ENCODE peak calls at places on chromosomes 11 and 22, in ten cellular contexts. B is activated T-helper 1 cell treated with anti-CD3 and anti-CD28 coated beads, Interleukin-12 subunit alpha, Interleukin-12 subunit beta, Interleukin-2, Interleukin-4 antibody, amounts not matched to agents 30 ng/mL and 10 ng/mL and 1 ng/mL, durations not matched to agents 14 hours and 24 hours and 36 hours; L is fibroblast of the conjunctiva; U is fibroblast of pulmonary artery; F is ELF-1; Q is non-pigmented ciliary epithelial cell; X is astrocyte of the cerebellum; T is anterior cingulate cortex; J is astrocyte of the spinal cord; P is neuronal stem cell. Z is an unnamed sample.

GRCh38 chr11:35529971-35530495 is 4.6 kb upstream of the PAMR1 start:
- DNase-seq in B (no peak), J (peak; percentile 96), P (no peak), U (peak; percentile 94), X (peak; percentile 99), F (peak; percentile 49), Q (peak; percentile 84), T (peak; percentile 18), L (peak; percentile 90), Z (peak; percentile 66)

GRCh38 chr11:123856444-123856843 is 29.0 kb downstream of the TMEM225 start:
- DNase-seq in L (no peak), F (no peak), X (no peak), J (no peak), Q (no peak), U (peak; percentile 23), P (no peak), B (no peak), T (no peak), Z (no peak)

GRCh38 chr11:11396290-11397042 is 43.4 kb upstream of the CSNK2A3 start:
- DNase-seq in J (peak; percentile 83), Q (peak; percentile 77), L (peak; percentile 90), P (no peak), B (no peak), U (peak; percentile 95), T (peak; percentile 40), F (no peak), X (peak; percentile 68), Z (no peak)

GRCh38 chr11:125141686-125142535 is 22.6 kb upstream of the PKNOX2 start:
- DNase-seq in T (no peak), L (no peak), X (no peak), Q (no peak), P (peak; percentile 71), F (peak; percentile 94), J (peak; percentile 23), U (peak; percentile 35), B (peak; percentile 23), Z (no peak)

GRCh38 chr11:73158356-73159051 is 16.4 kb upstream of the FCHSD2 start:
- DNase-seq in X (no peak), T (no peak), F (no peak), U (peak; percentile 72), J (no peak), B (no peak), P (no peak), Q (no peak), L (no peak), Z (no peak)

GRCh38 chr11:35491231-35491871 is 34.1 kb downstream of the PAMR1 start:
- DNase-seq in J (peak; percentile 92), P (no peak), T (no peak), L (peak; percentile 67), B (no peak), U (peak; percentile 80), F (no peak), Q (peak; percentile 88), X (peak; percentile 91), Z (no peak)

GRCh38 chr11:2091112-2091746 is 48.0 kb downstream of the IGF2 start:
- DNase-seq in X (no peak), P (no peak), L (no peak), F (no peak), U (no peak), J (no peak), T (no peak), B (no peak), Q (no peak), Z (no peak)

GRCh38 chr11:2074266-2074825 is 64.8 kb downstream of the IGF2 start:
- DNase-seq in F (peak; percentile 59), J (no peak), B (no peak), T (no peak), Q (no peak), P (no peak), X (no peak), U (no peak), L (no peak), Z (no peak)

GRCh38 chr11:78731008-78731407 is 156.3 kb upstream of the NARS2 start:
- DNase-seq in Q (no peak), X (no peak), P (no peak), J (no peak), L (no peak), B (no peak), T (no peak), F (no peak), U (peak; percentile 47), Z (no peak)

GRCh38 chr11:33670250-33671011 is 30.2 kb downstream of the C11orf91 start:
- DNase-seq in Q (no peak), J (peak; percentile 58), F (no peak), L (no peak), X (no peak), P (no peak), B (no peak), T (no peak), U (peak; percentile 42), Z (no peak)

GRCh38 chr11:122375687-122376399 is 259.8 kb upstream of the BLID start:
- DNase-seq in Q (no peak), F (no peak), X (no peak), J (peak; percentile 55), L (no peak), B (no peak), T (no peak), P (no peak), U (peak; percentile 13), Z (no peak)

GRCh38 chr11:64385953-64386704 is 27.2 kb downstream of the RPS6KA4 start:
- DNase-seq in F (no peak), J (peak; percentile 14), L (no peak), U (peak; percentile 29), B (no peak), P (no peak), T (no peak), Q (no peak), X (no peak), Z (no peak)

GRCh38 chr11:45374632-45375031 is 88.5 kb upstream of the SYT13 start:
- DNase-seq in F (no peak), J (no peak), B (no peak), T (no peak), X (no peak), Q (no peak), L (no peak), U (no peak), P (no peak), Z (no peak)

GRCh38 chr22:24265734-24266133 is 4.9 kb upstream of the SPECC1L start:
- DNase-seq in B (no peak), X (no peak), P (no peak), Q (no peak), U (no peak), T (no peak), F (peak; percentile 70), L (no peak), J (no peak), Z (no peak)

GRCh38 chr11:75812542-75813040 is 2.4 kb upstream of the UVRAG start:
- DNase-seq in U (no peak), B (no peak), L (no peak), Q (no peak), X (no peak), P (no peak), J (no peak), F (peak; percentile 81), T (no peak), Z (no peak)

GRCh38 chr11:116709970-116710369 is 62.8 kb downstream of the BUD13 start:
- DNase-seq in B (no peak), Q (no peak), X (no peak), L (no peak), P (no peak), F (no peak), T (no peak), J (no peak), U (no peak), Z (no peak)

GRCh38 chr11:120586072-120586471 is 74.5 kb downstream of the GRIK4 start:
- DNase-seq in T (no peak), Q (no peak), J (no peak), P (no peak), F (no peak), L (no peak), U (no peak), X (no peak), B (no peak), Z (no peak)

GRCh38 chr22:20093437-20093836 is 13.4 kb downstream of the DGCR8 start:
- DNase-seq in F (no peak), U (no peak), P (no peak), J (no peak), Q (no peak), L (no peak), T (peak; percentile 73), X (no peak), B (no peak), Z (no peak)